ENCODE peak calls at places on chromosomes 4 and X, in four cellular contexts. One of them, this sample, is unnamed.

GRCh38 chr4:13933163-13933562 is 305.6 kb upstream of the BOD1L1 start:
- DNase-seq in CD8-positive, alpha-beta T cell: no peak
- DNase-seq in heart left ventricle: no peak
- DNase-seq in kidney tubule cell: peak; percentile 77
- DNase-seq in this sample: no peak

GRCh38 chr4:84623661-84624060 is 40.7 kb downstream of the CDS1 start:
- DNase-seq in CD8-positive, alpha-beta T cell: no peak
- DNase-seq in heart left ventricle: no peak
- DNase-seq in kidney tubule cell: no peak
- DNase-seq in this sample: no peak

GRCh38 chr4:1792832-1793495 is at the start of gene FGFR3:
- DNase-seq in CD8-positive, alpha-beta T cell: no peak
- DNase-seq in heart left ventricle: no peak
- DNase-seq in kidney tubule cell: peak; percentile 41
- DNase-seq in this sample: peak; percentile 60

GRCh38 chr4:185134176-185134869 is 8.7 kb upstream of the SLC25A4 start:
- DNase-seq in CD8-positive, alpha-beta T cell: no peak
- DNase-seq in heart left ventricle: no peak
- DNase-seq in kidney tubule cell: peak; percentile 57
- DNase-seq in this sample: no peak

GRCh38 chr4:24278693-24279092 is 305.7 kb downstream of the DHX15 start:
- DNase-seq in CD8-positive, alpha-beta T cell: no peak
- DNase-seq in heart left ventricle: no peak
- DNase-seq in kidney tubule cell: no peak
- DNase-seq in this sample: no peak

GRCh38 chr4:184792950-184793555 is 32.7 kb downstream of the ACSL1 start:
- DNase-seq in CD8-positive, alpha-beta T cell: no peak
- DNase-seq in heart left ventricle: no peak
- DNase-seq in kidney tubule cell: peak; percentile 95
- DNase-seq in this sample: no peak

GRCh38 chr4:83581411-83582288 is 45.7 kb downstream of the GPAT3 start:
- DNase-seq in CD8-positive, alpha-beta T cell: no peak
- DNase-seq in heart left ventricle: no peak
- DNase-seq in kidney tubule cell: no peak
- DNase-seq in this sample: no peak

GRCh38 chrX:104391905-104392304 is 137.2 kb upstream of the ESX1 start:
- DNase-seq in CD8-positive, alpha-beta T cell: no peak
- DNase-seq in heart left ventricle: no peak
- DNase-seq in kidney tubule cell: no peak
- DNase-seq in this sample: no peak

GRCh38 chr4:8067274-8067936 is 91.2 kb downstream of the ABLIM2 start:
- DNase-seq in CD8-positive, alpha-beta T cell: no peak
- DNase-seq in heart left ventricle: peak; percentile 70
- DNase-seq in kidney tubule cell: no peak
- DNase-seq in this sample: no peak

GRCh38 chrX:78614264-78614663 is 44.9 kb downstream of the RTL3 start:
- DNase-seq in CD8-positive, alpha-beta T cell: no peak
- DNase-seq in heart left ventricle: no peak
- DNase-seq in kidney tubule cell: no peak
- DNase-seq in this sample: no peak

GRCh38 chrX:131332331-131332730 is 43.2 kb upstream of the IGSF1 start:
- DNase-seq in CD8-positive, alpha-beta T cell: no peak
- DNase-seq in heart left ventricle: no peak
- DNase-seq in kidney tubule cell: no peak
- DNase-seq in this sample: no peak

GRCh38 chrX:57918750-57919436 is 8.6 kb upstream of the ZXDA start:
- DNase-seq in CD8-positive, alpha-beta T cell: no peak
- DNase-seq in heart left ventricle: peak; percentile 37
- DNase-seq in kidney tubule cell: peak; percentile 39
- DNase-seq in this sample: peak; percentile 54

GRCh38 chr4:147336252-147336651 is 144.6 kb upstream of the EDNRA start:
- DNase-seq in CD8-positive, alpha-beta T cell: no peak
- DNase-seq in heart left ventricle: no peak
- DNase-seq in kidney tubule cell: peak; percentile 13
- DNase-seq in this sample: no peak

GRCh38 chrX:126342859-126343258 is 176.8 kb upstream of the DCAF12L2 start:
- DNase-seq in CD8-positive, alpha-beta T cell: no peak
- DNase-seq in heart left ventricle: no peak
- DNase-seq in kidney tubule cell: no peak
- DNase-seq in this sample: no peak

GRCh38 chrX:40644821-40645358 is 2.5 kb downstream of the CXorf38 start:
- DNase-seq in CD8-positive, alpha-beta T cell: peak; percentile 54
- DNase-seq in heart left ventricle: peak; percentile 62
- DNase-seq in kidney tubule cell: peak; percentile 77
- DNase-seq in this sample: peak; percentile 58

GRCh38 chr4:95409127-95409526 is 139.6 kb downstream of the UNC5C start:
- DNase-seq in CD8-positive, alpha-beta T cell: no peak
- DNase-seq in heart left ventricle: no peak
- DNase-seq in kidney tubule cell: peak; percentile 33
- DNase-seq in this sample: no peak

GRCh38 chrX:3232262-3232950 is 114.0 kb downstream of the MXRA5 start:
- DNase-seq in CD8-positive, alpha-beta T cell: no peak
- DNase-seq in heart left ventricle: no peak
- DNase-seq in kidney tubule cell: no peak
- DNase-seq in this sample: no peak

GRCh38 chr4:134132086-134132783 is 69.4 kb downstream of the PABPC4L start:
- DNase-seq in CD8-positive, alpha-beta T cell: no peak
- DNase-seq in heart left ventricle: no peak
- DNase-seq in kidney tubule cell: no peak
- DNase-seq in this sample: no peak

GRCh38 chrX:129613596-129613995 is 41.2 kb downstream of the APLN start:
- DNase-seq in CD8-positive, alpha-beta T cell: no peak
- DNase-seq in heart left ventricle: no peak
- DNase-seq in kidney tubule cell: no peak
- DNase-seq in this sample: no peak

GRCh38 chr4:82984459-82984858 is 26.2 kb downstream of the LIN54 start:
- DNase-seq in CD8-positive, alpha-beta T cell: no peak
- DNase-seq in heart left ventricle: no peak
- DNase-seq in kidney tubule cell: peak; percentile 72
- DNase-seq in this sample: no peak

GRCh38 chr4:40046311-40046980 is 10.2 kb upstream of the N4BP2 start:
- DNase-seq in CD8-positive, alpha-beta T cell: no peak
- DNase-seq in heart left ventricle: peak; percentile 29
- DNase-seq in kidney tubule cell: peak; percentile 20
- DNase-seq in this sample: peak; percentile 71